ENCODE peak calls at places on chromosome 19, in six cellular contexts. A is GDM1; T is RCC 7860; J is mucosa of gallbladder; G is neural crest cell; B is CD8-positive, alpha-beta T cell. N is an unnamed sample.

GRCh38 chr19:37899453-37899852 is 6.9 kb downstream of the WDR87 start:
- DNase-seq in A (no peak), T (no peak), J (no peak), G (no peak), B (no peak), N (no peak)

GRCh38 chr19:19599190-19599535 is 19.3 kb downstream of the PBX4 start:
- DNase-seq in A (no peak), T (no peak), J (no peak), G (no peak), B (no peak), N (no peak)

GRCh38 chr19:54905908-54906511 is at the start of gene NCR1:
- DNase-seq in A (peak; percentile 21), T (no peak), J (no peak), G (no peak), B (peak; percentile 49), N (no peak)

GRCh38 chr19:38331728-38332127 is 3.9 kb upstream of the CATSPERG start:
- DNase-seq in A (no peak), T (no peak), J (no peak), G (no peak), B (no peak), N (no peak)

GRCh38 chr19:741506-742131 is 9.3 kb upstream of the MISP start:
- DNase-seq in A (peak; percentile 20), T (no peak), J (no peak), G (no peak), B (no peak), N (no peak)

GRCh38 chr19:38837656-38838121 is 6.1 kb upstream of the ECH1 start:
- DNase-seq in A (no peak), T (no peak), J (no peak), G (no peak), B (no peak), N (no peak)

GRCh38 chr19:15123900-15124299 is 16.7 kb downstream of the SYDE1 start:
- DNase-seq in A (no peak), T (no peak), J (peak; percentile 60), G (no peak), B (no peak), N (peak; percentile 38)

GRCh38 chr19:15421726-15422260 is 3.0 kb upstream of the AKAP8L start:
- DNase-seq in A (no peak), T (no peak), J (peak; percentile 18), G (no peak), B (no peak), N (no peak)

GRCh38 chr19:29259153-29259552 is 46.2 kb upstream of the UQCRFS1 start:
- DNase-seq in A (no peak), T (no peak), J (no peak), G (no peak), B (peak; percentile 32), N (no peak)

N was measured in colonic mucosa.